ENCODE peak calls at places on chromosomes 11 and 22, in five cellular contexts. Q is dorsolateral prefrontal cortex, Z is DND-41, K is OCI-LY7, X is transverse colon. R is an unnamed sample.

GRCh38 chr11:119880873-119881272 is 151.9 kb upstream of the NECTIN1 start:
- DNase-seq in Q (peak; percentile 5), Z (no peak), K (no peak), X (no peak), R (no peak)

GRCh38 chr11:17014321-17014773 is at the start of gene PLEKHA7:
- DNase-seq in Q (no peak), Z (no peak), K (no peak), X (peak; percentile 31), R (no peak)

GRCh38 chr11:8070417-8071101 is 10.5 kb upstream of the TUB start:
- DNase-seq in Q (no peak), Z (no peak), K (peak; percentile 33), X (no peak), R (no peak)

GRCh38 chr22:24830205-24830979 is 24.4 kb downstream of the SGSM1 start:
- DNase-seq in Q (no peak), Z (no peak), K (no peak), X (no peak), R (no peak)

GRCh38 chr11:92154611-92155010 is 70.0 kb upstream of the FAT3 start:
- DNase-seq in Q (no peak), Z (no peak), K (no peak), X (no peak), R (no peak)

GRCh38 chr11:48880021-48880441 is 103.7 kb downstream of the TRIM51G start:
- DNase-seq in Q (peak; percentile 27), Z (no peak), K (no peak), X (no peak), R (no peak)

GRCh38 chr22:38947321-38948112 is 9.9 kb upstream of the APOBEC3A start:
- DNase-seq in Q (peak; percentile 5), Z (no peak), K (no peak), X (peak; percentile 11), R (peak; percentile 64)

GRCh38 chr22:36465232-36466021 is 16.0 kb downstream of the TXN2 start:
- DNase-seq in Q (no peak), Z (no peak), K (no peak), X (peak; percentile 80), R (peak; percentile 64)

GRCh38 chr11:60950933-60951610 is 904 bp downstream of the SLC15A3 start:
- DNase-seq in Q (no peak), Z (no peak), K (no peak), X (no peak), R (no peak)

GRCh38 chr22:44881624-44882023 is 128.2 kb downstream of the PHF21B start:
- DNase-seq in Q (peak; percentile 15), Z (no peak), K (no peak), X (no peak), R (no peak)

GRCh38 chr11:119993732-119994131 is 144.2 kb downstream of the TRIM29 start:
- DNase-seq in Q (no peak), Z (no peak), K (no peak), X (peak; percentile 30), R (no peak)

GRCh38 chr11:11789735-11790369 is 51.9 kb upstream of the USP47 start:
- DNase-seq in Q (no peak), Z (peak; percentile 8), K (peak; percentile 8), X (no peak), R (no peak)

GRCh38 chr22:26399288-26399687 is 29.8 kb upstream of the ASPHD2 start:
- DNase-seq in Q (no peak), Z (no peak), K (no peak), X (no peak), R (no peak)
- H3K27ac ChIP-seq in Q (no peak overlapping the region), Z (no peak overlapping the region), K (no peak overlapping the region), X (no peak overlapping the region), R (no peak overlapping the region)

DNA sequence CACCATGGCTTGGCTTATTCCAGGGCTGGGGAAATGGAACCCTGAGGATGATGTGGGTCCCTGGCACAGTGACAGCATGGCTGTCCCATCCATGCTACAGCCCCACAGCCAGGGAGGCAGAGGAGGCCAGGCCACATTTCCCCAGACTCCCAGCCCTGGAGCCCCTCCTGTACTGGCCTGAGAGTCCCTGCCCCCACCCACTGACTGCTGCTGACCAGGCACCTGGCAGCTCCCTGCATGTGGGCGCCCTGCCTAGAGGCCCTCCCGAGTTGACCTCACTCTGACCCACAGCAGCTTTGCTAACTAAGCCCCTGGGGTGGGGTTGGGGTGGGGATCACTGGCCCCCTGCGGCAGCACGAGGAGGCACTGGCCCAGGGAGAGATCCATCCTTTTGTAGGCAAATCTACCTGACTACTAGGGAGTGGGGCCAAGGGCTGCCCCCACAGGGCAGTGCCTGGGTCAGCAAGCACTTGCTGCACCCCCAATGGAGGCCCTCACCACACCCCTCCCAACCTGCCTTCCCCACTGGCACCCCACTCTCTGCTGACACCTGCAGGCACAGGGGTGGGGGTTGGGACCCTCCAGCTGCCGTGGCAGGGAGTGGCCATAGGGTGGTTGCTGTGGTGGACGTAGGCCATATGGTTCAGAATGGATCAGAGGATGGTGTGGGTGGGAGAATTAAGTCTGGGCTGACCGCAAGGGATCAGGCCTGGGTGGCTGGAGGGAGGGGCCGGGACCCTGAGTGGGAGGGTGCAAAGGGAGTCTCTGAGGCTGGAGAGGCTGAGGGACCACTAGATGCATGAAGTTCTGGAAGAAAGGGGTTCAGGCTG is 17.4 kb downstream of the ARVCF start:
- DNase-seq in Q (no peak), Z (no peak), K (no peak), X (no peak), R (no peak)
- H3K27ac ChIP-seq in Q (no peak overlapping the region), Z (no peak overlapping the region), K (no peak overlapping the region), X (no peak overlapping the region), R (no peak overlapping the region)

GRCh38 chr22:40407021-40407761 is 36.8 kb downstream of the SGSM3 start:
- DNase-seq in Q (no peak), Z (no peak), K (no peak), X (no peak), R (no peak)

GRCh38 chr22:40403651-40404050 is 33.3 kb downstream of the SGSM3 start:
- DNase-seq in Q (no peak), Z (no peak), K (no peak), X (no peak), R (no peak)

GRCh38 chr22:40406063-40406890 is 35.9 kb downstream of the SGSM3 start:
- DNase-seq in Q (no peak), Z (no peak), K (no peak), X (no peak), R (no peak)

GRCh38 chr22:40404251-40405177 is 34.1 kb downstream of the SGSM3 start:
- DNase-seq in Q (no peak), Z (no peak), K (no peak), X (no peak), R (no peak)

GRCh38 chr22:40405178-40406062 is 35.0 kb downstream of the SGSM3 start:
- DNase-seq in Q (no peak), Z (no peak), K (no peak), X (no peak), R (no peak)
- H3K27ac ChIP-seq in Q (no peak overlapping the region), Z (no peak overlapping the region), K (no peak overlapping the region), X (no peak overlapping the region), R (no peak overlapping the region)

GRCh38 chr11:28999620-29000019 is 891.4 kb downstream of the METTL15 start:
- DNase-seq in Q (no peak), Z (no peak), K (no peak), X (no peak), R (no peak)
- H3K27ac ChIP-seq in Q (no peak overlapping the region), Z (no peak overlapping the region), K (no peak overlapping the region), X (no peak overlapping the region), R (no peak overlapping the region)

GRCh38 chr11:108593214-108593909 is at the start of gene EXPH5:
- DNase-seq in Q (peak; percentile 74), Z (peak; percentile 68), K (peak; percentile 4), X (peak; percentile 97), R (peak; percentile 97)
- H3K27ac ChIP-seq in Q (no peak within 1 kb of the TSS), Z (no peak within 1 kb of the TSS), K (no peak within 1 kb of the TSS), X (peak within 1 kb of the TSS; percentile 85), R (peak within 1 kb of the TSS; percentile 78)

DNA sequence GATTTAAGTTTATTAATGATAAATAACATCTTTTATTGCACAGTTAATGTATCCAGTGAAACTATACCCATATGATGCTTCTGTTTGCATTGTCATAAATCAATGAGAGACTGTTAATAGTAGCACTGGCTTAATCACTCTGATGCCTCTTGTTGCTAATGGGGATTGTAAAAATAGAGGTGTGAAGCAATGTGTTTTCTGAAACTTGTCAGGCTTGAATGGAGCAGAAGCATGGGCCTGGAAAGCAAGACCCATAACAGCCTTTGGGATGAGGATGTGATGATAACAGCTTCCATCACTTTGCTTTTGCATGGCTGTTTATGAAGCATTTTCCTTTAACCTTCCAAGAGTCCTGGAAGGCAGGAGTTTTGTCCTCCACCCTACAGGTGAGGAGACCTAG is 319.7 kb downstream of the DDX10 start:
- DNase-seq in Q (no peak), Z (no peak), K (no peak), X (no peak), R (no peak)
- H3K27ac ChIP-seq in Q (peak overlapping the region; percentile 46), Z (no peak overlapping the region), K (no peak overlapping the region), X (no peak overlapping the region), R (no peak overlapping the region)

GRCh38 chr11:12885717-12886226 is 123.3 kb upstream of the RASSF10 start:
- DNase-seq in Q (no peak), Z (no peak), K (no peak), X (no peak), R (no peak)

GRCh38 chr11:12886508-12886907 is 122.6 kb upstream of the RASSF10 start:
- DNase-seq in Q (no peak), Z (no peak), K (no peak), X (no peak), R (no peak)

GRCh38 chr11:12880327-12880726 is 128.8 kb upstream of the RASSF10 start:
- DNase-seq in Q (no peak), Z (no peak), K (no peak), X (no peak), R (no peak)

GRCh38 chr11:12884751-12885318 is 124.3 kb upstream of the RASSF10 start:
- DNase-seq in Q (no peak), Z (no peak), K (no peak), X (no peak), R (no peak)

DNA sequence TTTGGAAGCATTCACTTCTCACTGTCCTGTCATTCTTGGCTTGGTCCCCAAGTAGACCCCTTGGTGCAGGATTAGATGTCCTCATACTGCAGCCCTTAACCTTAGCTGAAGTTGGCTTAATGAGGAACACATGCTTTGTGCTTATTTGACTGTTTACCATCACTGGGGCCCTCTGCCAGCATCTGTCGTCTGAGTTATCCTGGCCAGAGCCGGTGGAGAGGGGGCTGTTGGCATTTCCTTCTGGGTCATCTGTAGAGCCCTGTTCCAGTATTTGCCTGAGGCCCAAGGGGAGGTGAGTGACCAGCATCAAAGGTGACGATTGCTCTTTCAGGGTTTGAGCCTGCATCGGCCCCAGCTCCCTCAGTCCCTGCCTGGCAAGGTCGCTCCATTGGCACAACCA is 126.4 kb upstream of the RASSF10 start:
- DNase-seq in Q (no peak), Z (no peak), K (no peak), X (no peak), R (no peak)
- H3K27ac ChIP-seq in Q (no peak overlapping the region), Z (no peak overlapping the region), K (no peak overlapping the region), X (peak overlapping the region; percentile 39), R (no peak overlapping the region)

R was measured in epithelial cell of prostate.